ENCODE peak calls at places on chromosomes 11 and 22, in six cellular contexts. G is foreskin keratinocyte; X is CD8-positive, alpha-beta memory T cell; L is heart left ventricle; D is psoas muscle; J is right atrium auricular region. H is an unnamed sample.

GRCh38 chr11:19441752-19442553 is 201.2 kb upstream of the E2F8 start:
- DNase-seq in X (no peak), L (no peak), J (peak), D (no peak), G (peak), H (no peak)

GRCh38 chr11:133955091-133955846 is 1.5 kb downstream of the IGSF9B start:
- DNase-seq in G (no peak), L (peak), D (peak), J (peak), X (peak), H (peak)

GRCh38 chr11:94550513-94550912 is 6.8 kb downstream of the FUT4 start:
- DNase-seq in X (no peak), J (no peak), D (no peak), G (no peak), L (no peak), H (no peak)

GRCh38 chr22:49196046-49196511 is 631.6 kb downstream of the BRD1 start:
- DNase-seq in L (no peak), J (no peak), D (no peak), G (no peak), X (no peak), H (no peak)

GRCh38 chr11:28058333-28058732 is 49.6 kb downstream of the KIF18A start:
- DNase-seq in D (no peak), J (no peak), X (no peak), G (no peak), L (no peak), H (no peak)

GRCh38 chr11:133698654-133699053 is 146.7 kb downstream of the SPATA19 start:
- DNase-seq in X (no peak), J (no peak), L (no peak), D (no peak), G (no peak), H (no peak)

GRCh38 chr11:32334822-32335221 is 100.5 kb downstream of the WT1 start:
- DNase-seq in L (no peak), D (no peak), G (no peak), X (no peak), J (no peak), H (no peak)

GRCh38 chr11:9320047-9320446 is 5.7 kb upstream of the TMEM41B start:
- DNase-seq in G (no peak), D (no peak), L (no peak), X (no peak), J (no peak), H (no peak)

GRCh38 chr22:36562261-36562835 is 33.4 kb upstream of the EIF3D start:
- DNase-seq in X (no peak), L (no peak), G (no peak), J (no peak), D (no peak), H (no peak)

GRCh38 chr22:50576070-50576469 is 2.2 kb downstream of the CPT1B start:
- DNase-seq in G (no peak), D (no peak), J (no peak), X (no peak), L (no peak), H (no peak)

GRCh38 chr11:134719397-134719796 is 307.4 kb upstream of the B3GAT1 start:
- DNase-seq in L (no peak), X (no peak), G (no peak), J (no peak), D (no peak), H (no peak)

GRCh38 chr11:80515097-80515496 is 1074.3 kb upstream of the TENM4 start:
- DNase-seq in D (no peak), X (no peak), J (no peak), L (no peak), G (no peak), H (no peak)

GRCh38 chr11:112718483-112718882 is 242.7 kb upstream of the NCAM1 start:
- DNase-seq in G (no peak), D (no peak), X (no peak), L (no peak), J (no peak), H (no peak)

GRCh38 chr22:38655532-38656255 is 498 bp downstream of the FAM227A start:
- DNase-seq in X (no peak), L (peak), G (no peak), J (no peak), D (peak), H (no peak)

DNA sequence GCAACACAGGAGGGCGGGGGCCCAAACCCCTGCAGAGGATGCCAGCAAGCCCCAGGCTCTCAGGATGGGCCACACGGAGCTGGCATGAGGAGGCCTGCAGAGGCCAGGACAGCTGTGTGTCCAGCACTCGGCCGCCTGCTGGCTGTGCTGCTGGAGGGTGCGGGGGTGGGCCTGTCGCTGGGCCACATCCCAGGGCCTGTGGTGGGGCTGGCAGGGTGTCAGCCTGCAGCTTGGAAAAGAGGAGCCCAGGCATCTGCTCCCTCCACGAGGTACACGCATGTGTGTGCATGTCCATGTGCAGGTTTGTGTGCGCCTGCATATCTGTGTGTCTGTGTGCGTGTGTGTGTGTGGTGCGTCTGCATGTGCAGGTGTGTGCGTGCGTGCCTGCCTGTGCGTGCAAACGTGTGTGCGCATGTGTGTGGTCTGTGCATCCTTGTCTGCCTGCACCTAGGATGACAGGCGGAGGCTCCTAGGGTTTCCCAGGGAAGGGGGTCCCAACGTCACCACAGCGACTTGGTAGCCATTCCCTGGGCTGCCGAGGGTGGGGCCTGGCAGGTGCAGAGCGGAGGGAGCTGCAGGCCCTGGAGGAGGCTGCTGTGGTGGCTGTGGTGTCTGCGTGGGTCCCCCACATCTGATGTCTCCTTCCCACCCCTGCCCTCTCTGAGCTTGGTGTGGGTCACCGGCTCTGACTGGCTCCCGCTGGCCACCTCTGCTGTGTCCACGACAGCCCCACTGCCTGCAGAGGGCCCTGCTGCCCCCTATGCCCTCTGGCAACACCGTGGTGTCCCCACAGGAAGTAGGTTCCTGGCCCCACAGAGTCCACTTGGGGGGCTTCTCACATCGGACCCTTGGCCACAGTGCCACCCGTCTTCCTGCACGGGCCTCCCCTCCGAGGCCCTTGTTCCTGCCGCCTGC is 17.1 kb downstream of the BRSK2 start:
- DNase-seq in X (no peak), J (no peak), D (no peak), L (no peak), G (no peak), H (no peak)
- H3K27ac ChIP-seq in X (no peak), J (no peak), D (no peak), L (no peak), G (no peak), H (no peak)

DNA sequence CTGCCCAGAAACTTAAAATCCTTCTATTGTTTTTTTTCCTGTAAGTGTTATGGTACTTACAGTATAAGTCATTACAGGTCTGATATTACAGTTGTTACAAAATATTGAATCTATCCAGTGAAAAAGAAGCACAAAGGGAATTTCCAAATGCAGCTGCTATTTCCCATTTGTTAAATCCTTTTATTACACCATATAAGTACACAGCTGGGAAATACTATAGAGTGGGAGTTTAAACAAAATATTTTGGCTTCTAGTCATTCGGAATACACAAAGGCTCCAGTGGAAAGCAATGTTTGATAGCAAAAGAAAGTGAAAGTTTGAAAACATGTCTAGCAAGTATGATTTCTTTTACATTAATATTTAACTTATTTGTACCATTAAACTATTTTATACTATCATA is 17.9 kb downstream of the SOX6 start:
- DNase-seq in J (no peak), L (no peak), G (no peak), D (no peak), X (no peak), H (no peak)
- H3K27ac ChIP-seq in J (no peak), L (no peak), G (no peak), D (no peak), X (peak), H (no peak)

GRCh38 chr11:57639321-57640067 is 10.2 kb downstream of the YPEL4 start:
- DNase-seq in G (no peak), X (no peak), D (no peak), J (no peak), L (no peak), H (no peak)
- H3K27ac ChIP-seq in G (peak), X (no peak), D (no peak), J (peak), L (no peak), H (peak)

GRCh38 chr11:70365536-70365912 is 32.8 kb upstream of the CTTN start:
- DNase-seq in J (no peak), G (no peak), D (no peak), L (no peak), X (no peak), H (no peak)
- H3K27ac ChIP-seq in J (no peak), G (no peak), D (no peak), L (no peak), X (no peak), H (no peak)

DNA sequence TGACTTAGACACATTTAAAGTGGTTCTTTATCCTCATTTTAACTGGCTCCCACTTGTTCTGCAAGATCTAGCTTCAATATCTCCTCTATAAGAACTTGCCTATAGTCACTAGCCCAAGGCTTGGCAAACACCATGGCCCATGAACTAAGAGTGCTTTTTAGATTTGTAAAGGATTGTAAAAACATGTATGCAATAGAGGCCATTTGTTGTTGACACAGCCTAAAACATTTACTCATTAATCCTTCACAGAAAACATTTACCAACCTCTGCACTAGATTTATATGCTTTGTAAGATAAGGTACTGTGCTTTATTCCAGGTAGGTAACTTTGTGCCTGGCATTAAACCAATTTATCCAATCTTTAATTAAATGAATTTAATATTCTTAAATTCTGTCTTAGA is 5.5 kb downstream of the HYLS1 start:
- DNase-seq in J (no peak), X (no peak), L (no peak), D (no peak), G (no peak), H (no peak)
- H3K27ac ChIP-seq in J (no peak), X (no peak), L (no peak), D (no peak), G (no peak), H (no peak)

DNA sequence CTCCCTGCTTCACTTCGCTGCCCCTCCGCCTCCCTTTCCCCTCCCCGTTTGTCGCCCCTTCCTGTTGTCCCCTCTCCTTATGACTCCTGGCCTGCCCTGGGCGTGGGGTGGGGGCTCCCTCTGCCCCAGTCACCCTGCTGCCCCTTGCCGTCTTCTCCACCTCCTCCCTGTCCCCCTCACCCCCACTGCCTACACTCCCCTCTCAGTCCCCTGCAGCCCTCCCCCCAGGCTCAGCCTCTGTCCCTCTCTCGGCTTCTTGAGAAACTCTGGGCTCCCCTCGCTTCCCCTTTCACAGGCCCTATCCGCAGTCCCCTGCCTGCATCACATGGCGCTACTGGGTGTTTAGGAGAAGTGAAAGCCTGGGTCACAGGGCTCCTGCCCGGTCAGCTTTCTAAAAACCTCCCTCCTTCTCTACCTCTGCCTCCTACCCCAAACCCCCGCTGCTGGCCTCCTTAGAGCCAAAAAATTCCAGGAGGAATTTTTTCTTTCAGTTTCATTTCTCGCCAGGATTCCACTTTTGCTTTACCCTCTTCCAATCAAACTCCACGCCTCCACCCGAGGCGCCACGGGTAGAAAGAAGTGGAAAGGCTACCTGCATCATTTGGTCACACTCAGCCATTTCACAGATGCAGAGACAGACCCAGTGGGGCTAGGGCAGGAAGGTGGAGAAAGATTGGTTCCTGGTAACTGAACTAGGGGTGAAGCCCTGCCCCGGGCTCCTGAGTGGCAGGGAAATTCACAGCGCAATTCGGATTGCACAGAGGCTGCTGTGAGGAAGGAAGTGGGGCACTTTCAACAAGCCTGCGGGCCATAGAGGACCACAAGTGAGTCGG is at the start of gene SLC15A3:
- DNase-seq in X (peak), L (peak), G (no peak), D (peak), J (peak), H (peak)
- H3K27ac ChIP-seq in X (no peak), L (peak), G (no peak), D (peak), J (peak), H (peak)

GRCh38 chr22:24564376-24565058 is 8.7 kb downstream of the SNRPD3 start:
- DNase-seq in D (no peak), L (peak), J (no peak), X (no peak), G (no peak), H (peak)

GRCh38 chr22:24563246-24563645 is 7.4 kb downstream of the SNRPD3 start:
- DNase-seq in G (no peak), J (no peak), D (no peak), L (no peak), X (no peak), H (no peak)

GRCh38 chr22:24567668-24568067 is 11.9 kb downstream of the SNRPD3 start:
- DNase-seq in G (no peak), L (no peak), D (no peak), X (no peak), J (no peak), H (no peak)

GRCh38 chr22:24566899-24567511 is 11.2 kb downstream of the SNRPD3 start:
- DNase-seq in X (no peak), G (no peak), D (no peak), J (no peak), L (no peak), H (no peak)

DNA sequence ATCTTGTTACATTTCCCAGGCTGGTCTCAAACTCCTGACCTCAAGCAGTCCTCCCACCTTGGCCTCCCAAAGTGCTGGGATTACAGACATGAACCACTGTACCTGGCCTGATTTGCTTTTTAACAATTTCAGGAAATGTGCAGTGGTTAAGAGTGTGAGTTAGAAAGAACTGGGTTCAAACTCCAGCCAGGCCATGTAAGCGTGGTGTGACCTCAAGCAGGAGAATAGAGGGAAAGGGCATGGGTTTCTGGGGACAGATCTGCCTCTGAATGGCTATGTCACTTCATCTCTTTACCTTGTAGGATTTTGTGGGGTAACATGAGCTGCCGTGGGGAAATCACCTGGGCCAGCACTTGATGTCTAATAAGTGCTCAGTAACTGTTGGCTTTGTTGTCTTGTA is 9.3 kb downstream of the SNRPD3 start:
- DNase-seq in X (no peak), J (no peak), G (no peak), D (no peak), L (no peak), H (no peak)
- H3K27ac ChIP-seq in X (no peak), J (peak), G (no peak), D (peak), L (peak), H (no peak)

DNA sequence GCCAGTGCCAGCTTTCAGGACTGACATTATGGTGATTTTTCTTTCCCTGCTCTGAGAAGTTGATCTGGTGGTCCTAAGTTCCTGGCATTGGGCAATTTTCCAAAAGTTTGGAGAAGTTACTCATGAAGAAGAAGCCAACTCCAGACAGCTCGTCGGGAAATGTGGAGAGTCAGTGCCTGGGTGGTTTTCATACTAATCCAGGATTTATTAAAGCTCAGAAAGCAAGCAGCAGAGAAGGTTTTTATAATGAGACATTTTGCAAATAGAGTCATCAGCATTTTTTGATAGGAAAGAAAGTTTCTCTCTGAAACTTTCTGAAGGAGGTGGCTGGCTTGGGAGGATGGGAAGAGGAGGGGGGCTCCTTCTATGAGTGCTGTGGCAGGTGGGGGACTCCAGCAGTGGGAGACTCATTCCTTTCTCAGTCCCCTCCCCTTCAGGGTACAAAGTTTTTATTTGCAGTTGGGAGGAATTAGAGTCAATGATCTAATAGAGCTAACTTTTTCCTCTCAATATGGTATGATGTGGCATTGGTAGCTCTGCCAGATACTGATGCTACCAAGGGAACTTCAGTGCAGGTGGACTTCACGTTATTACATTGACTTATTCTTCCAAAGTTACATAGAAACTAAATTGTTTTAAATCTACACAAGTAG is 55.4 kb downstream of the LIF start:
- DNase-seq in L (no peak), X (no peak), J (no peak), D (no peak), G (no peak), H (no peak)
- H3K27ac ChIP-seq in L (no peak), X (no peak), J (no peak), D (no peak), G (no peak), H (no peak)

GRCh38 chr22:29798318-29798717 is 31.1 kb downstream of the UQCR10 start:
- DNase-seq in J (no peak), L (no peak), D (peak), G (no peak), X (no peak), H (no peak)

GRCh38 chr22:29798801-29799200 is 31.6 kb downstream of the UQCR10 start:
- DNase-seq in X (no peak), L (peak), D (peak), G (no peak), J (no peak), H (no peak)

GRCh38 chr22:29797351-29797750 is 30.2 kb downstream of the UQCR10 start:
- DNase-seq in D (no peak), G (no peak), J (no peak), L (no peak), X (no peak), H (no peak)

GRCh38 chr22:29801153-29801552 is 34.0 kb downstream of the UQCR10 start:
- DNase-seq in J (no peak), G (no peak), X (no peak), L (peak), D (no peak), H (no peak)

DNA sequence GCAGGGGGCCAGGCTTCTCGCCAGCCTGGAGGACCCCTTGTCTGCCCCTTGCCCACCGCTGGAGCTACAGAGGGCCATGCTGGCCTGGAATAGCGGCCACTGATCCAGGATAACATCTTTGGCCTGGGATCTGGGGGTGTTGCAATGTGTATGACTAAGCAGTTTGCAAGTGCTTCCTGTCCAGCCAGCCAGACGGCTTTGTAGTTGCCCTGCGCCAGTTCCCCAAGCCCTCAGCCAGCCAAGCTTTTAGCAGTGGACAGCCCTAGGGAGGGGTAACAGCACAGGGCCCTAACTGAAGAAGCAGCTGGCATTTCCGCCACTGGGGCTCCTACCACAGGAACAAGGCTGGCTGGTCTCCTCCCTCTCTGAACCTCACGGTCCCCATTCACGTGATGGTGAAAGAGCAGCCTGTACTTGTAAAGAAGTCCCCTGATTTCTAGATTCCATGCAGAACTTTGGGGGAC is 32.1 kb downstream of the UQCR10 start:
- DNase-seq in D (peak), X (no peak), L (peak), J (peak), G (no peak), H (peak)
- H3K27ac ChIP-seq in D (peak), X (no peak), L (peak), J (peak), G (no peak), H (peak)